ENCODE peak calls at places on chromosomes 4 and X, in six cellular contexts. I, O, M, C, F and L are unnamed samples.
A peak's percentile ranks its signal among the peaks of the same experiment; 100 is the strongest.

GRCh38 chr4:55127521-55127920 is 2.1 kb upstream of the KDR start:
- DNase-seq in I (no peak), O (no peak), M (no peak), C (no peak), F (no peak), L (no peak)

GRCh38 chrX:132467029-132467428 is 21.8 kb downstream of the MBNL3 start:
- DNase-seq in I (no peak), O (no peak), M (no peak), C (no peak), F (no peak), L (no peak)

GRCh38 chrX:63661676-63662075 is 123.3 kb downstream of the ARHGEF9 start:
- DNase-seq in I (no peak), O (no peak), M (no peak), C (no peak), F (no peak), L (no peak)

GRCh38 chr4:173731257-173731656 is 201.2 kb upstream of the HAND2 start:
- DNase-seq in I (no peak), O (no peak), M (no peak), C (no peak), F (no peak), L (no peak)

GRCh38 chr4:181911420-181911819 is 331.8 kb upstream of the TENM3 start:
- DNase-seq in I (no peak), O (no peak), M (no peak), C (no peak), F (peak; percentile 28), L (no peak)

GRCh38 chr4:128542047-128542446 is 254.4 kb upstream of the PGRMC2 start:
- DNase-seq in I (no peak), O (no peak), M (no peak), C (no peak), F (no peak), L (no peak)

GRCh38 chr4:178174756-178175155 is 732.5 kb upstream of the AGA start:
- DNase-seq in I (no peak), O (no peak), M (no peak), C (no peak), F (no peak), L (no peak)

GRCh38 chr4:55184600-55185523 is 59.5 kb upstream of the KDR start:
- DNase-seq in I (no peak), O (peak; percentile 19), M (peak; percentile 80), C (peak; percentile 64), F (peak; percentile 55), L (peak; percentile 54)

GRCh38 chr4:173499568-173500535 is 30.2 kb downstream of the HAND2 start:
- DNase-seq in I (no peak), O (no peak), M (peak; percentile 91), C (no peak), F (no peak), L (no peak)

GRCh38 chrX:133608406-133608805 is 193.1 kb upstream of the GPC4 start:
- DNase-seq in I (peak; percentile 31), O (no peak), M (no peak), C (no peak), F (no peak), L (no peak)

GRCh38 chrX:140360924-140361323 is 143.9 kb downstream of the SOX3 start:
- DNase-seq in I (no peak), O (no peak), M (peak; percentile 63), C (no peak), F (no peak), L (no peak)

GRCh38 chr4:87038837-87039715 is 104.3 kb downstream of the AFF1 start:
- DNase-seq in I (peak; percentile 89), O (no peak), M (peak; percentile 75), C (no peak), F (peak; percentile 54), L (no peak)

GRCh38 chrX:123736333-123736921 is 3.6 kb upstream of the THOC2 start:
- DNase-seq in I (peak; percentile 65), O (no peak), M (no peak), C (no peak), F (peak; percentile 44), L (no peak)

GRCh38 chrX:105515561-105515960 is 295.1 kb upstream of the TEX13A start:
- DNase-seq in I (peak; percentile 62), O (no peak), M (no peak), C (no peak), F (no peak), L (no peak)

GRCh38 chr4:151688003-151688784 is 72.6 kb downstream of the GATB start:
- DNase-seq in I (no peak), O (no peak), M (no peak), C (no peak), F (no peak), L (no peak)

GRCh38 chr4:113534698-113535097 is 226.8 kb downstream of the CAMK2D start:
- DNase-seq in I (no peak), O (no peak), M (no peak), C (no peak), F (no peak), L (no peak)

GRCh38 chrX:40085714-40086113 is 12.0 kb downstream of the BCOR start:
- DNase-seq in I (no peak), O (no peak), M (no peak), C (no peak), F (no peak), L (no peak)

GRCh38 chr4:79852305-79852730 is 220.7 kb downstream of the ANTXR2 start:
- DNase-seq in I (no peak), O (no peak), M (peak; percentile 21), C (peak; percentile 40), F (peak; percentile 6), L (no peak)

GRCh38 chrX:153499258-153499657 is 4.5 kb downstream of the BGN start:
- DNase-seq in I (no peak), O (no peak), M (no peak), C (no peak), F (no peak), L (no peak)

GRCh38 chrX:153984351-153985178 is 12.0 kb downstream of the TMEM187 start:
- DNase-seq in I (no peak), O (peak; percentile 57), M (no peak), C (no peak), F (no peak), L (no peak)

GRCh38 chr4:53821179-53821851 is 230.0 kb upstream of the LNX1 start:
- DNase-seq in I (no peak), O (no peak), M (no peak), C (no peak), F (peak; percentile 12), L (no peak)

GRCh38 chr4:16224669-16225068 is 1.6 kb downstream of the TAPT1 start:
- DNase-seq in I (no peak), O (no peak), M (no peak), C (no peak), F (no peak), L (no peak)

GRCh38 chr4:16056681-16057400 is 27.0 kb downstream of the PROM1 start:
- DNase-seq in I (no peak), O (no peak), M (no peak), C (no peak), F (no peak), L (no peak)

GRCh38 chrX:31436424-31436823 is 364.6 kb upstream of the FTHL17 start:
- DNase-seq in I (no peak), O (no peak), M (no peak), C (no peak), F (no peak), L (no peak)

GRCh38 chr4:121344128-121344527 is 36.7 kb downstream of the QRFPR start:
- DNase-seq in I (no peak), O (no peak), M (no peak), C (no peak), F (peak; percentile 26), L (no peak)

GRCh38 chrX:155857561-155857960 is 23.6 kb upstream of the VAMP7 start:
- DNase-seq in I (no peak), O (no peak), M (peak; percentile 29), C (no peak), F (no peak), L (peak; percentile 4)

GRCh38 chr4:8101796-8102355 is 56.7 kb downstream of the ABLIM2 start:
- DNase-seq in I (no peak), O (no peak), M (no peak), C (no peak), F (no peak), L (no peak)

GRCh38 chrX:118688935-118689334 is 38.5 kb upstream of the IL13RA1 start:
- DNase-seq in I (no peak), O (no peak), M (no peak), C (no peak), F (no peak), L (no peak)

GRCh38 chr4:126582737-126583136 is 1050.0 kb upstream of the INTU start:
- DNase-seq in I (peak; percentile 11), O (no peak), M (peak; percentile 37), C (no peak), F (peak; percentile 3), L (no peak)

GRCh38 chr4:126583509-126583908 is 1049.2 kb upstream of the INTU start:
- DNase-seq in I (peak; percentile 20), O (no peak), M (peak; percentile 64), C (peak; percentile 26), F (peak; percentile 10), L (no peak)
- TF ChIP-seq CTCF in I (peak; percentile 65), O (no peak), M (peak; percentile 56), C (peak; percentile 46), F (peak; percentile 17), L (peak; percentile 20)

GRCh38 chr4:112141366-112142138 is 3.7 kb upstream of the FAM241A start:
- DNase-seq in I (no peak), O (no peak), M (no peak), C (no peak), F (no peak), L (no peak)
- H2AFZ ChIP-seq in I (peak overlapping the region; percentile 13), O (no peak overlapping the region), M (peak overlapping the region; percentile 78), C (peak overlapping the region; percentile 68), F (no peak overlapping the region), L (no peak overlapping the region)

GRCh38 chr4:185755451-185755850 is 56.5 kb downstream of the SORBS2 start:
- DNase-seq in I (no peak), O (no peak), M (no peak), C (no peak), F (no peak), L (no peak)
- H3K4me2 ChIP-seq in I (no peak overlapping the region), O (no peak overlapping the region), M (no peak overlapping the region), C (no peak overlapping the region), F (peak overlapping the region; percentile 5), L (no peak overlapping the region)

DNA sequence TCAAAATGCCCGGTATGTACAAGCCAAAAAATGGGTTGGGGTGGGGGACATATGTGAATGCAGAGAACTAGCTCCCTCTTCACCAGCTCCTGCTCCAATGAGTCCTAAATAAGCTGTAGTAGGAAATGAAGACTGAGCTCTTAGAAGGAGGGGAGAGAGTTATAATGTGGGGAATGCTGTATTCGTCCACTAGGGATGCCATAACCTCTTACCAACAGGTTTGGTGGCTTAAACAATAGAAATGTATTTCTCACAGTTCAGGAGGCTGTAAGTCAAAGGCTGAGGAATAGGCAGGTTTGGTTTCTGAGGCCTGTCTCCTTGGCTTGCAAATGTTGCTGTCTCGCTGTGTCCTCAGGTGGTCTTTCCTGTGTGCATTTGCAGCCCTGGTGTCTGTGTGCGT is 4.4 kb upstream of the INPP4B start:
- DNase-seq in I (no peak), O (no peak), M (peak; percentile 63), C (peak; percentile 18), F (no peak), L (no peak)
- TF ChIP-seq CTCF in I (peak; percentile 43), O (peak; percentile 51), M (peak; percentile 65), C (peak; percentile 64), F (no peak), L (peak; percentile 33)

GRCh38 chr4:57091657-57092162 is 18.5 kb downstream of the IGFBP7 start:
- DNase-seq in I (no peak), O (no peak), M (peak; percentile 23), C (no peak), F (no peak), L (no peak)
- H2AFZ ChIP-seq in I (no peak overlapping the region), O (no peak overlapping the region), M (no peak overlapping the region), C (no peak overlapping the region), F (peak overlapping the region; percentile 26), L (no peak overlapping the region)